ENCODE peak calls at places on chromosomes 1 and 21, in five cellular contexts. A is lower leg skin; N is stimulated activated CD8-positive, alpha-beta memory T cell treated with anti-CD3 and anti-CD28 coated beads, Interleukin-4, amount 100 ng/mL, for 48 hours; F is foreskin melanocyte; W is head of caudate nucleus. Z is an unnamed sample.

GRCh38 chr1:234515411-234515810 is 36.4 kb upstream of the TARBP1 start:
- DNase-seq in A (no peak), N (no peak), F (no peak), W (no peak), Z (no peak)

GRCh38 chr1:208201241-208201640 is 42.9 kb downstream of the PLXNA2 start:
- DNase-seq in A (no peak), N (no peak), F (no peak), W (no peak), Z (no peak)

GRCh38 chr1:100250264-100250663 is 630 bp upstream of the DBT start:
- DNase-seq in A (no peak), N (no peak), F (no peak), W (no peak), Z (no peak)

GRCh38 chr1:228867093-228867950 is 132.0 kb downstream of the RHOU start:
- DNase-seq in A (peak; percentile 37), N (no peak), F (no peak), W (no peak), Z (no peak)

GRCh38 chr1:109624215-109625010 is 4.8 kb downstream of the AMPD2 start:
- DNase-seq in A (peak; percentile 83), N (no peak), F (no peak), W (no peak), Z (no peak)

GRCh38 chr1:151499355-151499754 is 11.8 kb upstream of the CGN start:
- DNase-seq in A (no peak), N (no peak), F (no peak), W (no peak), Z (no peak)

GRCh38 chr1:86546787-86547221 is at the start of gene CLCA4:
- DNase-seq in A (no peak), N (no peak), F (peak; percentile 35), W (no peak), Z (no peak)

GRCh38 chr1:12712929-12713328 is 3.0 kb upstream of the AADACL3 start:
- DNase-seq in A (no peak), N (no peak), F (no peak), W (no peak), Z (no peak)

GRCh38 chr21:46264046-46264689 is 21.2 kb downstream of the MCM3AP start:
- DNase-seq in A (no peak), N (no peak), F (no peak), W (no peak), Z (no peak)

GRCh38 chr1:17207046-17207445 is 2.1 kb downstream of the PADI1 start:
- DNase-seq in A (no peak), N (no peak), F (no peak), W (no peak), Z (no peak)

GRCh38 chr1:193313354-193314140 is 127.1 kb upstream of the B3GALT2 start:
- DNase-seq in A (no peak), N (no peak), F (no peak), W (no peak), Z (no peak)

GRCh38 chr1:154863702-154864174 is 6.3 kb downstream of the KCNN3 start:
- DNase-seq in A (no peak), N (no peak), F (peak; percentile 77), W (no peak), Z (no peak)

GRCh38 chr1:210301254-210301955 is 27.3 kb upstream of the HHAT start:
- DNase-seq in A (no peak), N (no peak), F (no peak), W (no peak), Z (no peak)

GRCh38 chr21:41470054-41470453 is 37.9 kb downstream of the TMPRSS2 start:
- DNase-seq in A (no peak), N (no peak), F (no peak), W (no peak), Z (no peak)

GRCh38 chr1:169604781-169605560 is 18.7 kb upstream of the F5 start:
- DNase-seq in A (no peak), N (peak; percentile 49), F (no peak), W (no peak), Z (no peak)

GRCh38 chr1:1748686-1749321 is 24.6 kb upstream of the CDK11A start:
- DNase-seq in A (no peak), N (no peak), F (no peak), W (no peak), Z (no peak)

Z was measured in omental fat pad.